ENCODE peak calls at places on chromosome 11, in ten cellular contexts. One of them, this sample, is unnamed.
A peak's percentile ranks its signal among the peaks of the same experiment; 100 is the strongest.

GRCh38 chr11:43377380-43377779 is 18.7 kb downstream of the TTC17 start:
- DNase-seq in stimulated activated CD4-positive, alpha-beta T cell treated with anti-CD3 and anti-CD28 coated beads, Interleukin-1b, Interleukin-23, amount 100 ng/mL, for 48 hours: no peak
- DNase-seq in AG08395: no peak
- DNase-seq in neural progenitor cell: no peak
- DNase-seq in ovary: no peak
- DNase-seq in DND-41: no peak
- DNase-seq in renal cortical epithelial cell: no peak
- DNase-seq in ELF-1: no peak
- DNase-seq in retina: no peak
- DNase-seq in M059J: no peak
- DNase-seq in this sample: no peak

GRCh38 chr11:119011476-119011875 is 6.7 kb downstream of the RPS25 start:
- DNase-seq in M059J: no peak
- DNase-seq in stimulated activated CD4-positive, alpha-beta T cell treated with anti-CD3 and anti-CD28 coated beads, Interleukin-1b, Interleukin-23, amount 100 ng/mL, for 48 hours: no peak
- DNase-seq in neural progenitor cell: no peak
- DNase-seq in renal cortical epithelial cell: no peak
- DNase-seq in DND-41: no peak
- DNase-seq in ovary: no peak
- DNase-seq in retina: no peak
- DNase-seq in AG08395: no peak
- DNase-seq in ELF-1: no peak
- DNase-seq in this sample: no peak

GRCh38 chr11:128587415-128587814 is at the start of gene ETS1:
- DNase-seq in neural progenitor cell: peak; percentile 49
- DNase-seq in stimulated activated CD4-positive, alpha-beta T cell treated with anti-CD3 and anti-CD28 coated beads, Interleukin-1b, Interleukin-23, amount 100 ng/mL, for 48 hours: no peak
- DNase-seq in DND-41: no peak
- DNase-seq in M059J: peak; percentile 57
- DNase-seq in AG08395: no peak
- DNase-seq in renal cortical epithelial cell: no peak
- DNase-seq in ovary: no peak
- DNase-seq in retina: peak; percentile 18
- DNase-seq in ELF-1: no peak
- DNase-seq in this sample: no peak

GRCh38 chr11:44623716-44624491 is 58.4 kb downstream of the CD82 start:
- DNase-seq in renal cortical epithelial cell: no peak
- DNase-seq in retina: peak; percentile 5
- DNase-seq in stimulated activated CD4-positive, alpha-beta T cell treated with anti-CD3 and anti-CD28 coated beads, Interleukin-1b, Interleukin-23, amount 100 ng/mL, for 48 hours: no peak
- DNase-seq in M059J: no peak
- DNase-seq in ELF-1: peak; percentile 5
- DNase-seq in AG08395: no peak
- DNase-seq in neural progenitor cell: no peak
- DNase-seq in ovary: peak; percentile 19
- DNase-seq in DND-41: peak; percentile 19
- DNase-seq in this sample: peak; percentile 47

GRCh38 chr11:131665344-131665968 is 295.0 kb downstream of the NTM start:
- DNase-seq in DND-41: no peak
- DNase-seq in AG08395: no peak
- DNase-seq in ELF-1: no peak
- DNase-seq in M059J: no peak
- DNase-seq in ovary: no peak
- DNase-seq in stimulated activated CD4-positive, alpha-beta T cell treated with anti-CD3 and anti-CD28 coated beads, Interleukin-1b, Interleukin-23, amount 100 ng/mL, for 48 hours: no peak
- DNase-seq in neural progenitor cell: no peak
- DNase-seq in retina: no peak
- DNase-seq in renal cortical epithelial cell: no peak
- DNase-seq in this sample: no peak

GRCh38 chr11:8031248-8032115 is 44.3 kb downstream of the EIF3F start:
- DNase-seq in DND-41: no peak
- DNase-seq in ovary: no peak
- DNase-seq in renal cortical epithelial cell: no peak
- DNase-seq in retina: no peak
- DNase-seq in AG08395: no peak
- DNase-seq in ELF-1: no peak
- DNase-seq in M059J: no peak
- DNase-seq in neural progenitor cell: no peak
- DNase-seq in stimulated activated CD4-positive, alpha-beta T cell treated with anti-CD3 and anti-CD28 coated beads, Interleukin-1b, Interleukin-23, amount 100 ng/mL, for 48 hours: no peak
- DNase-seq in this sample: peak; percentile 44

GRCh38 chr11:32053151-32053550 is 37.7 kb upstream of the RCN1 start:
- DNase-seq in ovary: no peak
- DNase-seq in renal cortical epithelial cell: no peak
- DNase-seq in ELF-1: no peak
- DNase-seq in stimulated activated CD4-positive, alpha-beta T cell treated with anti-CD3 and anti-CD28 coated beads, Interleukin-1b, Interleukin-23, amount 100 ng/mL, for 48 hours: no peak
- DNase-seq in M059J: no peak
- DNase-seq in retina: no peak
- DNase-seq in AG08395: peak; percentile 64
- DNase-seq in DND-41: no peak
- DNase-seq in neural progenitor cell: no peak
- DNase-seq in this sample: no peak

GRCh38 chr11:129257512-129257911 is 65.4 kb upstream of the ARHGAP32 start:
- DNase-seq in DND-41: no peak
- DNase-seq in M059J: no peak
- DNase-seq in stimulated activated CD4-positive, alpha-beta T cell treated with anti-CD3 and anti-CD28 coated beads, Interleukin-1b, Interleukin-23, amount 100 ng/mL, for 48 hours: no peak
- DNase-seq in retina: no peak
- DNase-seq in AG08395: no peak
- DNase-seq in renal cortical epithelial cell: peak; percentile 50
- DNase-seq in ELF-1: no peak
- DNase-seq in neural progenitor cell: no peak
- DNase-seq in ovary: no peak
- DNase-seq in this sample: no peak

GRCh38 chr11:67268684-67269268 is 2.5 kb downstream of the GRK2 start:
- DNase-seq in ovary: peak; percentile 18
- DNase-seq in renal cortical epithelial cell: no peak
- DNase-seq in ELF-1: no peak
- DNase-seq in AG08395: no peak
- DNase-seq in DND-41: no peak
- DNase-seq in neural progenitor cell: no peak
- DNase-seq in retina: no peak
- DNase-seq in M059J: no peak
- DNase-seq in stimulated activated CD4-positive, alpha-beta T cell treated with anti-CD3 and anti-CD28 coated beads, Interleukin-1b, Interleukin-23, amount 100 ng/mL, for 48 hours: no peak
- DNase-seq in this sample: no peak

GRCh38 chr11:68373189-68373809 is 60.9 kb downstream of the LRP5 start:
- DNase-seq in retina: no peak
- DNase-seq in ovary: peak; percentile 58
- DNase-seq in ELF-1: peak; percentile 20
- DNase-seq in neural progenitor cell: no peak
- DNase-seq in M059J: no peak
- DNase-seq in DND-41: no peak
- DNase-seq in AG08395: peak; percentile 87
- DNase-seq in stimulated activated CD4-positive, alpha-beta T cell treated with anti-CD3 and anti-CD28 coated beads, Interleukin-1b, Interleukin-23, amount 100 ng/mL, for 48 hours: no peak
- DNase-seq in renal cortical epithelial cell: no peak
- DNase-seq in this sample: no peak

GRCh38 chr11:73191151-73191550 is 26.9 kb upstream of the P2RY2 start:
- DNase-seq in stimulated activated CD4-positive, alpha-beta T cell treated with anti-CD3 and anti-CD28 coated beads, Interleukin-1b, Interleukin-23, amount 100 ng/mL, for 48 hours: no peak
- DNase-seq in retina: no peak
- DNase-seq in ELF-1: no peak
- DNase-seq in AG08395: no peak
- DNase-seq in ovary: no peak
- DNase-seq in renal cortical epithelial cell: no peak
- DNase-seq in M059J: no peak
- DNase-seq in DND-41: no peak
- DNase-seq in neural progenitor cell: no peak
- DNase-seq in this sample: no peak

GRCh38 chr11:86699036-86699791 is 26.8 kb upstream of the ME3 start:
- DNase-seq in M059J: no peak
- DNase-seq in ELF-1: no peak
- DNase-seq in renal cortical epithelial cell: no peak
- DNase-seq in stimulated activated CD4-positive, alpha-beta T cell treated with anti-CD3 and anti-CD28 coated beads, Interleukin-1b, Interleukin-23, amount 100 ng/mL, for 48 hours: no peak
- DNase-seq in neural progenitor cell: no peak
- DNase-seq in retina: no peak
- DNase-seq in ovary: no peak
- DNase-seq in AG08395: no peak
- DNase-seq in DND-41: no peak
- DNase-seq in this sample: no peak

This sample was measured in stimulated activated effector memory CD8-positive, alpha-beta T cell treated with anti-CD3 and anti-CD28 coated beads, Interleukin-12 subunit alpha, Interleukin-12 subunit beta, amount 100 ng/mL, for 72 hours.